ENCODE peak calls at places on chromosomes 7 and 10, in eight cellular contexts. J, D, Z, F, K, I, R and X are unnamed samples.

GRCh38 chr7:35482231-35482630 is 212.7 kb downstream of the HERPUD2 start:
- DNase-seq in K (no peak), F (no peak), R (no peak), D (no peak), Z (no peak), J (no peak), I (no peak), X (peak)

GRCh38 chr7:66204822-66205735 is at the start of gene TPST1:
- DNase-seq in I (peak), Z (no peak), F (peak), J (peak), K (peak), D (peak), R (peak), X (peak)

GRCh38 chr7:102452451-102452850 is 12.2 kb downstream of the ALKBH4 start:
- DNase-seq in Z (no peak), R (no peak), F (no peak), I (no peak), J (no peak), D (no peak), K (no peak), X (no peak)

GRCh38 chr10:103839867-103840746 is 15.3 kb downstream of the SH3PXD2A start:
- DNase-seq in K (peak), R (peak), I (no peak), J (peak), Z (no peak), F (peak), D (peak), X (no peak)

GRCh38 chr10:50375051-50375452 is 123.7 kb upstream of the ASAH2 start:
- DNase-seq in F (no peak), J (no peak), D (no peak), Z (no peak), I (no peak), K (no peak), R (no peak), X (no peak)

GRCh38 chr7:27110163-27110976 is 7.9 kb upstream of the HOXA2 start:
- DNase-seq in I (peak), R (peak), F (peak), K (peak), J (no peak), D (peak), Z (no peak), X (no peak)

GRCh38 chr10:129193148-129193547 is 273.9 kb upstream of the MGMT start:
- DNase-seq in R (no peak), K (no peak), D (no peak), I (no peak), F (peak), J (no peak), Z (no peak), X (no peak)

GRCh38 chr7:55963584-55964168 is 709 bp upstream of the NIPSNAP2 start:
- DNase-seq in K (no peak), I (no peak), Z (no peak), F (no peak), R (no peak), D (no peak), J (no peak), X (no peak)

GRCh38 chr7:91543646-91544045 is 279.4 kb downstream of the FZD1 start:
- DNase-seq in D (no peak), R (no peak), Z (no peak), K (no peak), F (no peak), J (no peak), I (no peak), X (no peak)

GRCh38 chr7:136617176-136617575 is 251.3 kb upstream of the CHRM2 start:
- DNase-seq in K (no peak), Z (no peak), J (no peak), F (no peak), R (no peak), D (no peak), I (no peak), X (no peak)

GRCh38 chr10:35563266-35563891 is 41.8 kb upstream of the GJD4 start:
- DNase-seq in Z (peak), J (peak), R (peak), F (peak), K (no peak), D (peak), I (peak), X (peak)

GRCh38 chr7:107996072-107996824 is 6.7 kb downstream of the LAMB1 start:
- DNase-seq in R (no peak), I (no peak), K (no peak), F (no peak), Z (no peak), D (no peak), J (no peak), X (no peak)

GRCh38 chr7:104873346-104873849 is 140.6 kb upstream of the KMT2E start:
- DNase-seq in D (no peak), F (no peak), R (no peak), K (no peak), Z (no peak), I (no peak), J (no peak), X (no peak)

GRCh38 chr10:124142960-124143359 is 49.6 kb upstream of the CHST15 start:
- DNase-seq in K (no peak), J (no peak), Z (no peak), D (no peak), F (no peak), I (no peak), R (no peak), X (no peak)

GRCh38 chr10:73586583-73586984 is 4.6 kb downstream of the USP54 start:
- DNase-seq in D (no peak), K (no peak), R (peak), F (no peak), I (no peak), J (peak), Z (no peak), X (no peak)

GRCh38 chr10:47452495-47453434 is 31.1 kb downstream of the ANXA8 start:
- DNase-seq in F (no peak), D (peak), K (no peak), R (no peak), Z (no peak), J (no peak), I (no peak), X (peak)

GRCh38 chr7:121798896-121799295 is 74.1 kb upstream of the PTPRZ1 start:
- DNase-seq in R (no peak), J (no peak), F (no peak), Z (no peak), K (no peak), D (peak), I (no peak), X (no peak)

GRCh38 chr7:142685877-142686508 is 63.3 kb upstream of the PRSS1 start:
- DNase-seq in R (no peak), Z (no peak), K (no peak), D (no peak), J (no peak), I (no peak), F (no peak), X (no peak)

GRCh38 chr10:519716-520401 is 169.6 kb downstream of the DIP2C start:
- DNase-seq in R (no peak), K (peak), Z (no peak), D (no peak), F (no peak), I (no peak), J (no peak), X (no peak)

GRCh38 chr10:129727071-129727470 is 237.0 kb downstream of the EBF3 start:
- DNase-seq in D (no peak), F (no peak), R (no peak), J (no peak), Z (no peak), K (no peak), I (no peak), X (peak)

GRCh38 chr10:22246680-22247391 is 29.0 kb upstream of the EBLN1 start:
- DNase-seq in J (no peak), K (no peak), F (no peak), I (no peak), R (no peak), Z (peak), D (no peak), X (no peak)

DNA sequence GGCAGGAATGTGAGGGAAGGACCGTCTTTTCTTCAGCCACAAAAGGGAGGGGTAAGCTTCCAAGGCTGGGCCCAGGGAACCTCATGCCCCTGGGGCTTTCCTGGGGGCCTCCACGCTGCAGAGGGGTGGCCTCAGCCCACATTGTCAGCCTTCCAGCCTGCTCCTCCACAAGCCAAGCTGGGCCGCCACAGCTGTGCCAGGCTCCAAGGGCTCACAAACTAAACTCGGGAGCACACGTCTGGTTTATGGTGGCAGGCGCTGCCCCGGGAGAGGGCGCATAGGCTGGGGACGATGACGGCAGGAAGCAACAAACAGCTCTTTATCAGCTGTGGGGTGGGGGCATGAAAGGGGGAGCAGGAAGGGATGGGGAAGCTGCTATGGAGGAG is 6.3 kb upstream of the CDH23 start:
- DNase-seq in I (no peak), J (no peak), Z (no peak), R (no peak), F (no peak), K (no peak), D (peak), X (no peak)
- TF ChIP-seq CTCF in I (no peak), J (no peak), Z (no peak), R (no peak), F (no peak), K (no peak), D (no peak), X (no peak)

GRCh38 chr10:126302831-126303230 is 85.4 kb downstream of the ADAM12 start:
- DNase-seq in F (no peak), R (no peak), D (no peak), Z (no peak), K (no peak), I (no peak), J (no peak), X (no peak)
- TF ChIP-seq CTCF in F (no peak), R (no peak), D (peak), Z (no peak), K (no peak), I (no peak), J (no peak), X (peak)

GRCh38 chr7:1646957-1647891 is 22.9 kb upstream of the ELFN1 start:
- DNase-seq in D (no peak), J (no peak), F (peak), K (no peak), R (no peak), I (no peak), Z (no peak), X (no peak)

GRCh38 chr7:1649751-1650326 is 20.2 kb upstream of the ELFN1 start:
- DNase-seq in R (no peak), D (no peak), F (no peak), Z (no peak), J (no peak), I (no peak), K (no peak), X (no peak)

GRCh38 chr7:1650363-1651030 is 19.6 kb upstream of the ELFN1 start:
- DNase-seq in F (no peak), R (no peak), D (no peak), K (no peak), I (no peak), J (no peak), Z (no peak), X (no peak)

GRCh38 chr7:1646391-1646790 is 23.7 kb upstream of the ELFN1 start:
- DNase-seq in F (no peak), K (no peak), R (no peak), I (no peak), Z (no peak), J (no peak), D (no peak), X (no peak)

DNA sequence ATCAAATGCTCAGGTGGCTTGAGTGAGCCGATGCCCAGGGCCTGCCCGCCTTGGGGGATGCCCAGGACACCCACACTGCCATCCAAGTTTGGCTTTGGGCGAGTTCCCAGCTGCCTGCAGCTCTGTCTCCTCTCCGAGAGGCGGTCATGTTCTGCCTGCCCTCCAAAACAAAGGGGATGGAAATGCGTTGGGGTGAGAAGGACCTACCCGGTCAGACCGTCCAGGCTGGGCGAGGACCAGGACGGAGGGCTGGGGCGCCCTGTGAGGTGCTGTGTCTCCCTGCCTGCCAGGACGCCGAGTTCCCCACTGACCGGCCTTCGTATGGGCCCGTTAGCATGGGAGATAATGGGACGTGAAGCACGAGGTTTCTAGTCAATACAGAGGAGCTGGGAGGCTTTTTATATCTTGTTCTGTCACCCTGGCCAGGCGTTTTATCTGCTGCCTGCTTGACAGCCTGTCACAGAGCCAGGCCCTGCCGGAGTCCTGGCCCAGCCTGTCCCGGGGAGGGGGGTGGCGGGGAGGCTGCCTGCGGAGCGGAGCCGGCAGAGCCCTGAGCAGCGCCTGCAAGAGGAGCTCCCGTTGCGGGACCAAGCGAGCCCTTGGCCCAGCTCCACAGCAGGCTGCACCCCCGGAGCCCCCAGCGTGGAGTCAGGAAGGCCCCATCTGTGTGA is 22.0 kb upstream of the ELFN1 start:
- DNase-seq in D (no peak), Z (no peak), F (peak), K (no peak), J (peak), I (no peak), R (no peak), X (no peak)
- TF ChIP-seq CTCF in D (no peak), Z (no peak), F (no peak), K (no peak), J (no peak), I (no peak), R (no peak), X (no peak)

DNA sequence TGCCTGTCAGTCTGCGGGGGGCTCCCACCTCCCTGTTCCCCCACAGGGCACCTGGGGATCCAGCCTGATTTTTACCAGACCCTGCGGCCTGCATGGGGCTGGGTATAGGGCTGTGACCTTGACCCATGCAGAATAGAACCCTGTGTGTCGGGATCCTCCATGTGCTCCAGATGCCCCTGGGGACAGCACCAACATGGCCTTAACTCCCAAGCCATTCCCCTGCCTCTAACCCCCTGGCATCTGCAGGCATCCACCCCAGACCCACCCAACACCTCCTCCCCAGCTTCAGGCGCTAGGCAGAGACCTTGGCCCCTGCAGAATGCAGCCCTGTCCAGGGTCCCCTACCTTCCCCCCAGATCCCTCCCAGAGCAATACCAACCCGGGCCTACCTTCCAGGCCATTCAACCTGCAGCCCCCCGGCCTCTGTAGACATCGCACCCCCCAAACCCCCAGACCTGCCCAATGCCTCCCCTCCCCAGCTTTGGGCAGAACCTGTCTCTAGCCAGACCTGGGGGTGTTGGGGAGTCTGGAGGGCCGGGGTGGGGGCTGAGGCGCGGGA is 770 bp upstream of the ELN start:
- DNase-seq in D (no peak), I (no peak), K (no peak), J (no peak), F (no peak), R (no peak), Z (no peak), X (no peak)
- TF ChIP-seq CTCF in D (no peak), I (no peak), K (peak), J (no peak), F (no peak), R (no peak), Z (no peak), X (no peak)

GRCh38 chr7:44490351-44491200 is at the start of gene NUDCD3:
- DNase-seq in D (peak), F (peak), Z (peak), I (peak), J (peak), R (peak), K (peak), X (peak)
- TF ChIP-seq CTCF in D (peak), F (no peak), Z (peak), I (peak), J (no peak), R (no peak), K (peak), X (no peak)

DNA sequence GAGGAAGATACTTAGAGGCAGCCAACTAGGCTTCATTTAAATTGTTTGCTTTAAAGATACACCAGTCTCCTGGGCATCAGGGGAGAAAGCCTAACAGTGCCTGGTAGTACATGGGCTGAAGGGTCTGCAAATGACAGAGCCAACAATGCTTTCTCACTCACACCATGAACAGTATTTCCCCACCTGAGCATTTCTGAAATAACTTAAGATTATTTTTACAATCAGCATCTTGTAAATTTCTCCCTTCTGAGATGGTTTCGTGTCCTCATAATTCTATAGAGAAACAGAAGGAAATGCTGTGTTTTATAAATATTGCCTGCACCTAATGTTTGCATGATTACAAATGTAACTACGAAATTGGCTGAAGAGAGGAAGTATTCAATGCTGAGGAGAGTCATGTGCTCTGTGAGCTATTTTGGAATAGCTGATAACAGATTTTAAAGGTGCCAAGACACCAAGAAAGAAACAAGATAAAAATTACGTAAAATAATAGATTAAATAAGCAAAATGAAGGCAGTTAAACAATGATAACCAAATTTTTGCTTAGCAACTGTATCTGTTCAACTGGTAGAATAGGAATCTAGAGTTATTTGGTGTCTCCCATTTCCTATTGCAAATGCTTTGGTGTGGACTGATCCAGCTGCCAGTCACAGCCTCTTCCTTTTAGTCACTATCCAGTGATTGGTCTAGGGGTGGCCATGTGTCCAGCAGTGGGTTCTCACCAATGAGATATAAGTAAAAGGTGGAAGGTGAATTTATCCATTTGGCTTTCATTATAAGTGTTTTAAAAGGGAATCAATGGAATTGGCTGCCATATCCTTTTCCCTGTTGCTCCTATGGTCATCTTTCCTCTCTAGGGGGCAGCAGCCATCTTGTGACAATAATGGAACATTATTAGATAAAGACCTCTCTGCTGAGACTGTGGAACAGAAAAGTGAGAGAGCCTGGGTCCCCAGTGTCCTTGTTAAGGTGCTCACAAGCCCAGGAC is 167.9 kb upstream of the SLC26A5 start:
- DNase-seq in J (no peak), I (no peak), F (no peak), K (no peak), Z (no peak), D (no peak), R (no peak), X (no peak)
- TF ChIP-seq CTCF in J (no peak), I (no peak), F (no peak), K (no peak), Z (peak), D (peak), R (no peak), X (peak)

GRCh38 chr7:158818325-158819213 is 10.7 kb downstream of the ESYT2 start:
- DNase-seq in F (peak), I (no peak), Z (peak), D (peak), J (peak), R (peak), K (peak), X (peak)
- TF ChIP-seq CTCF in F (no peak), I (no peak), Z (no peak), D (no peak), J (no peak), R (no peak), K (no peak), X (no peak)

DNA sequence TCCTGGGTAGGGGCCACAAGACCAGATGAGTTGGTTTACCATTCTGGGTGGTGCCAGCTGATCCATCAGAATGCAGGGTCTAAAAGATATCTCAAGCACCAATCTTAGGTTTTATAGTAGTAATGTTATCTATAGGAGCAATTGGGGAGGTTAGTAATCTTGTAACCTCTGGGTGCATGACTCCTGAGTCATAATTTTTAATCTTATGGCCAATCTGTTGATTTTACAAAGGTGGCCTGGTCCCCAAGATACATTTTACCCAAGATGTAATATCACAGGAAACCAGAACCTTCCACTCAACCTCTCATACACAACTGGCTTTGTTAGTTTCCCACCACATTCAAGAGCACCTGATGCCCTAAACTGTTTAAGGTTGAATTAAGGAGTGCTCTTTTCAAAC is 79.5 kb downstream of the C1GALT1 start:
- DNase-seq in D (no peak), Z (no peak), K (no peak), R (no peak), F (no peak), J (no peak), I (no peak), X (no peak)
- TF ChIP-seq CTCF in D (no peak), Z (no peak), K (no peak), R (no peak), F (no peak), J (no peak), I (no peak), X (no peak)